ENCODE peak calls at places on chromosomes 7 and 10, in five cellular contexts. Y, Q, E, O and T are unnamed samples.

GRCh38 chr10:96306516-96306915 is 2.3 kb downstream of the DNTT start:
- DNase-seq in E (no peak), Q (no peak), Y (peak; percentile 41), O (peak; percentile 39), T (peak; percentile 85)

GRCh38 chr7:95246935-95247370 is 77.4 kb downstream of the PON1 start:
- DNase-seq in Q (peak; percentile 26), Y (peak; percentile 52), O (peak; percentile 65), E (peak; percentile 27), T (peak; percentile 70)

GRCh38 chr7:27745064-27745583 is 5.2 kb downstream of the TAX1BP1 start:
- DNase-seq in Q (no peak), O (no peak), E (no peak), Y (no peak), T (no peak)

GRCh38 chr7:27143022-27143949 is at the start of gene HOXA5:
- DNase-seq in E (no peak), Y (peak; percentile 84), Q (peak; percentile 45), O (no peak), T (peak; percentile 90)

GRCh38 chr7:135217645-135218509 is 6.6 kb upstream of the WDR91 start:
- DNase-seq in O (no peak), Q (no peak), E (no peak), Y (no peak), T (no peak)

GRCh38 chr10:59809644-59809974 is 56.4 kb upstream of the MRLN start:
- DNase-seq in Y (no peak), Q (no peak), O (no peak), E (no peak), T (no peak)

GRCh38 chr7:112940314-112940732 is 146.3 kb downstream of the GPR85 start:
- DNase-seq in Y (no peak), O (no peak), Q (no peak), E (no peak), T (no peak)

GRCh38 chr10:78866731-78867554 is 201.8 kb upstream of the ZMIZ1 start:
- DNase-seq in E (no peak), Y (no peak), O (no peak), Q (no peak), T (peak; percentile 49)

GRCh38 chr7:135509839-135510602 is at the start of gene CNOT4:
- DNase-seq in Q (peak; percentile 97), O (peak; percentile 90), E (peak; percentile 95), Y (peak; percentile 98), T (peak; percentile 98)

GRCh38 chr7:4745971-4746919 is 29.2 kb upstream of the AP5Z1 start:
- DNase-seq in Q (peak; percentile 40), E (no peak), O (no peak), Y (peak; percentile 59), T (no peak)

GRCh38 chr7:4742852-4743251 is 32.6 kb upstream of the AP5Z1 start:
- DNase-seq in Q (no peak), Y (no peak), O (no peak), E (no peak), T (no peak)

GRCh38 chr7:4745265-4745919 is 30.0 kb upstream of the AP5Z1 start:
- DNase-seq in O (no peak), Q (no peak), E (no peak), Y (no peak), T (no peak)

GRCh38 chr7:4747013-4747412 is 28.4 kb upstream of the AP5Z1 start:
- DNase-seq in Y (no peak), E (no peak), Q (no peak), O (no peak), T (no peak)

GRCh38 chr7:4744391-4745264 is 30.8 kb upstream of the AP5Z1 start:
- DNase-seq in Y (peak; percentile 98), E (peak; percentile 97), Q (peak; percentile 97), O (peak; percentile 96), T (peak; percentile 99)
- TF ChIP-seq EP300 in Y (peak; percentile 81), E (no peak), Q (peak; percentile 11), O (no peak), T (peak; percentile 59)

DNA sequence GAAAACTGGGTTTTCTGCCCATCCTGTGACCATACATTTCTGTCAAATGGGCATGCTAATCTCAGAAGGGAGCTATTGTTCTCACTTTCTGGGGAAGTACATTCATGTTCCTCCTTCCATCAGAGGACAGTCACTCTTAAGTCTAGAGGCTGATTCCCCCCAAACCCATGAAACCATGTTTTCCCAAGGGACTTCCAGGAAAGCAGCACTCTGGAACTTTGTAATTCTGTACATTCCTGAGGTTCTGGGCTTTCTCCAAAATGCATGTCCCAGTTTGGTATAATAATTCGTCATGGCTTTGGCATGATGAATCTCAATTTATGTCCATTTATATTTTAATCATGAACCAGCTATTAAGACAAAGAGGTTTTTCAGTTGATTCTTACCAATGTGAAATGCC is 688.1 kb downstream of the LRMDA start:
- DNase-seq in E (no peak), O (no peak), Y (no peak), Q (no peak), T (no peak)
- TF ChIP-seq EP300 in E (no peak), O (no peak), Y (no peak), Q (no peak), T (no peak)

GRCh38 chr10:102782698-102783540 is 39.2 kb downstream of the WBP1L start:
- DNase-seq in E (peak; percentile 59), Q (peak; percentile 73), O (peak; percentile 75), Y (peak; percentile 44), T (peak; percentile 95)
- TF ChIP-seq EP300 in E (peak; percentile 94), Q (peak; percentile 45), O (no peak), Y (peak; percentile 94), T (no peak)

GRCh38 chr10:5012595-5012994 is 8.9 kb upstream of the AKR1C2 start:
- DNase-seq in Y (no peak), O (no peak), E (no peak), Q (no peak), T (no peak)

GRCh38 chr10:5018150-5018549 is 14.5 kb upstream of the AKR1C2 start:
- DNase-seq in E (no peak), Y (no peak), O (no peak), Q (no peak), T (no peak)

GRCh38 chr10:5014936-5015335 is 11.3 kb upstream of the AKR1C2 start:
- DNase-seq in Y (no peak), O (no peak), E (no peak), Q (no peak), T (no peak)

GRCh38 chr10:5013385-5013784 is 9.7 kb upstream of the AKR1C2 start:
- DNase-seq in E (no peak), Q (no peak), Y (no peak), O (no peak), T (no peak)
- TF ChIP-seq EP300 in E (no peak), Q (no peak), Y (no peak), O (no peak), T (no peak)

GRCh38 chr7:97623333-97623732 is 108.6 kb upstream of the TAC1 start:
- DNase-seq in O (no peak), E (no peak), Q (no peak), Y (no peak), T (no peak)

DNA sequence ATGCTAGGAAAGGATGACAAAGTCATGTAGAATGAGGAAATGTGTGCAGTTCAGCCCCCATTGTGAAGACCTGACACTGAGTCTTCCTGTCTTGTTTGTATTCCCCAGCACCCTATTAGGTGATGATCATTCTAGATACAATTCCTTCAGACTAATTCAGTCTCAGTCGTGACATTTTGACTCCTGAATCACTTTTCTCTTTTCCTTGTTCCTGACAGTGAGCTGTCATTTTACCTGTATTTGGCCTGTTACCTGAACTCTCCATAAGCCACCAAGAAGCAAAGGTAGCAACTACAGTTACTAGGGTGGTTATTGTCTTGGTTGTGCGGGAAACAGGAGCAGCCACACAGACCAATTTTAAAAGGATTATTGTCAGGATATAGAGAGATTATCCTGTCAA is 111.4 kb upstream of the TAC1 start:
- DNase-seq in O (no peak), Y (no peak), Q (no peak), E (no peak), T (no peak)
- TF ChIP-seq EP300 in O (no peak), Y (no peak), Q (no peak), E (no peak), T (no peak)

DNA sequence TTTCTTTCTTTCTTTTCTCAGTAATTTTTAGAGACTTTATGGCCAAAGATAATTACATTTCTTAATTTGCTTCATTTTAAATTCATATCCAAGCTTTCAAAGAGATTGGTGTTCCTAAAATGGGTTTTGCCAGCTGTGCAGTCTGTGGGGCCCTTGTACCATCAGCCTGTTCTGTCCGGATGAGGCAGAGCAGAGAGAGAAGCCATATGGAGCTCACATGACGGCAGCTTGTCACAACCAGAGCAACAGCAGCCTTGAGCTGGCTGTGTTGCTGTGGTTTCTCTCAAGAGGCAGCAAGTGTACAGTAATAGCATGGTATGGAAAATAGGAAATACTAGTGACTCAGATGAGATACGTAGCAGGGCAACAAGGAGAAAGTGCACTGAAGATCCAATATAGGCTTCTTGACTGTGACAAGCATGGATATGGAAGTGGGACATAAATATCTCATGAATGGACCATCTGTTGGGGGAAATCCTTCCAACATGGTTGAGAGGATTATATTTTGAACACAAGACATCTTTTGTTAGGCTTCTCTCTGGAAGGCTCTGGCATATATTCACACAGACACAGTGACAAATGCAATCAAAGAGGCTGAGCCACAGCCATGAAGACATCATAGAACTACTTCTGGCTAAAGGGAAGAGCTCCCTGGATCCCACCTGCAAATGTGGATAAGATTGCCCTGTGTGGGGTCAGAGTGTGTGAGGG is 251.0 kb upstream of the TAC1 start:
- DNase-seq in O (no peak), Q (no peak), E (no peak), Y (no peak), T (no peak)
- TF ChIP-seq EP300 in O (no peak), Q (no peak), E (no peak), Y (no peak), T (no peak)